ENCODE peak calls at places on chromosomes 6 and 20, in four cellular contexts. W is GM13977, U is lung, Z is ovary. L is an unnamed sample.

GRCh38 chr6:4612636-4613171 is 163.5 kb upstream of the CDYL start:
- DNase-seq in W (no peak), Z (no peak), U (no peak), L (no peak)

GRCh38 chr6:69819138-69819537 is 22.3 kb upstream of the LMBRD1 start:
- DNase-seq in U (no peak), Z (no peak), W (no peak), L (no peak)

GRCh38 chr6:105901583-105901982 is 184.6 kb upstream of the PRDM1 start:
- DNase-seq in U (no peak), W (no peak), Z (no peak), L (no peak)

GRCh38 chr20:48668451-48668946 is 159.3 kb downstream of the PREX1 start:
- DNase-seq in W (no peak), Z (peak; percentile 75), U (no peak), L (no peak)

GRCh38 chr6:134303903-134304302 is 14.0 kb downstream of the SGK1 start:
- DNase-seq in U (no peak), Z (no peak), W (no peak), L (no peak)

GRCh38 chr6:90319044-90319443 is 22.4 kb upstream of the BACH2 start:
- DNase-seq in U (no peak), Z (no peak), W (no peak), L (no peak)

GRCh38 chr6:137229075-137229759 is 10.0 kb upstream of the IFNGR1 start:
- DNase-seq in W (no peak), U (no peak), Z (no peak), L (no peak)

GRCh38 chr20:19773471-19773870 is 15.4 kb downstream of the RIN2 start:
- DNase-seq in W (no peak), Z (no peak), U (no peak), L (no peak)

GRCh38 chr6:8064638-8065518 is 689 bp upstream of the BLOC1S5 start:
- DNase-seq in Z (peak; percentile 24), W (no peak), U (no peak), L (no peak)

GRCh38 chr6:9405825-9406224 is 970.5 kb upstream of the SLC35B3 start:
- DNase-seq in W (no peak), Z (no peak), U (no peak), L (no peak)

GRCh38 chr20:9301129-9302072 is 213.0 kb upstream of the LAMP5 start:
- DNase-seq in Z (no peak), W (no peak), U (no peak), L (no peak)

GRCh38 chr20:438581-439469 is 23.5 kb downstream of the TBC1D20 start:
- DNase-seq in Z (no peak), U (no peak), W (peak; percentile 25), L (no peak)

GRCh38 chr20:57922701-57923100 is 212.9 kb upstream of the PMEPA1 start:
- DNase-seq in Z (no peak), U (no peak), W (no peak), L (no peak)

GRCh38 chr6:152173957-152174356 is 366.5 kb downstream of the ESR1 start:
- DNase-seq in U (no peak), Z (no peak), W (no peak), L (no peak)

GRCh38 chr20:3471397-3472021 is 691 bp downstream of the ATRN start:
- DNase-seq in W (no peak), Z (peak; percentile 46), U (no peak), L (no peak)

GRCh38 chr6:112144145-112144926 is 56.9 kb downstream of the FAM229B start:
- DNase-seq in W (no peak), Z (no peak), U (no peak), L (no peak)

GRCh38 chr20:51759769-51760510 is 8.2 kb downstream of the ATP9A start:
- DNase-seq in Z (no peak), U (no peak), W (no peak), L (no peak)

GRCh38 chr6:100768816-100769351 is 112.2 kb downstream of the ASCC3 start:
- DNase-seq in Z (no peak), U (no peak), W (no peak), L (no peak)

GRCh38 chr20:47427067-47427466 is 70.6 kb upstream of the ZMYND8 start:
- DNase-seq in Z (no peak), U (no peak), W (no peak), L (no peak)

GRCh38 chr20:55160022-55160421 is 684.6 kb downstream of the DOK5 start:
- DNase-seq in U (no peak), W (no peak), Z (no peak), L (no peak)

GRCh38 chr6:43667245-43668150 is 20.1 kb downstream of the MRPS18A start:
- DNase-seq in W (peak; percentile 84), U (peak; percentile 82), Z (peak; percentile 81), L (peak; percentile 86)

GRCh38 chr6:55955684-55956083 is 80.3 kb upstream of the BMP5 start:
- DNase-seq in Z (no peak), W (no peak), U (no peak), L (no peak)

GRCh38 chr20:62603021-62603906 is 39.0 kb upstream of the SLCO4A1 start:
- DNase-seq in U (peak; percentile 74), Z (no peak), W (peak; percentile 72), L (peak; percentile 75)

GRCh38 chr6:138944412-138944811 is 43.6 kb downstream of the REPS1 start:
- DNase-seq in U (no peak), Z (no peak), W (peak; percentile 13), L (peak; percentile 15)

GRCh38 chr6:125743604-125744003 is 5.8 kb upstream of the HEY2 start:
- DNase-seq in U (no peak), W (no peak), Z (no peak), L (no peak)

GRCh38 chr20:9214676-9215075 is 145.8 kb downstream of the PLCB4 start:
- DNase-seq in W (no peak), U (no peak), Z (no peak), L (no peak)

GRCh38 chr20:46021361-46022359 is 7.4 kb upstream of the SLC12A5 start:
- DNase-seq in W (peak; percentile 79), Z (peak; percentile 27), U (no peak), L (peak; percentile 78)

GRCh38 chr20:46023999-46024398 is 5.0 kb upstream of the SLC12A5 start:
- DNase-seq in Z (no peak), W (no peak), U (no peak), L (no peak)

GRCh38 chr20:46025376-46025783 is 3.6 kb upstream of the SLC12A5 start:
- DNase-seq in W (no peak), U (no peak), Z (no peak), L (no peak)

GRCh38 chr20:46022411-46023147 is 6.4 kb upstream of the SLC12A5 start:
- DNase-seq in U (peak; percentile 68), W (peak; percentile 86), Z (peak; percentile 53), L (peak; percentile 82)

GRCh38 chr20:46023148-46023484 is 5.9 kb upstream of the SLC12A5 start:
- DNase-seq in U (no peak), W (no peak), Z (no peak), L (no peak)
- TF ChIP-seq CTCF in U (no peak), W (no peak), Z (no peak), L (no peak)

GRCh38 chr6:166241974-166242373 is 66.2 kb downstream of the PRR18 start:
- DNase-seq in Z (no peak), W (no peak), U (no peak), L (no peak)

GRCh38 chr6:166242888-166243287 is 65.3 kb downstream of the PRR18 start:
- DNase-seq in Z (no peak), U (no peak), W (no peak), L (no peak)

GRCh38 chr6:166244353-166245045 is 63.7 kb downstream of the PRR18 start:
- DNase-seq in W (peak; percentile 72), Z (no peak), U (no peak), L (peak; percentile 71)

GRCh38 chr6:166237611-166238010 is 70.0 kb upstream of the TBXT start:
- DNase-seq in U (no peak), W (no peak), Z (no peak), L (no peak)

DNA sequence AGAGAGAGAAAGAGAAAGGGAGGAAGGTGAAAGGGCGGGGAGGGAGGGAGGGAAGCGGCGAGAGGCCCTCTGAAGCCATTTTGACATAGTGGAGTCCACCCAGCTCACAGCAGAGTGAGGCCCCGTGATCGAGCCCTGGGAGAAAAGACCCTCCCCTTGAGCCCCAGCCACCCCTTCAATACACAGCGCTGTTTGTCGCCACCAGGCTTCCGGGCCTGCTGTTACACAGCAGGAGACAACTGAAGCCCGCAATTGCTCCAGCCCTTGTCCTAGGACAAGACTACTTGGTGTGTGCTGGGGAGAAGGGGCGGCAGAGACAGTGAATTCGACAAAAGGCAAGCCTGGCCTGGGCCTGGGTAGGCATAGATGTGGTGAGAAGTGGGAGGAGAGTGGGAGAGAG is 67.3 kb downstream of the PRR18 start:
- DNase-seq in U (no peak), Z (no peak), W (no peak), L (no peak)
- TF ChIP-seq CTCF in U (no peak), Z (no peak), W (no peak), L (no peak)

GRCh38 chr6:32968770-32969684 is 633 bp downstream of the BRD2 start:
- DNase-seq in W (peak; percentile 84), Z (peak; percentile 85), U (peak; percentile 79), L (peak; percentile 83)
- TF ChIP-seq CTCF in W (no peak), Z (no peak), U (no peak), L (no peak)

GRCh38 chr6:96682017-96682416 is 119.1 kb downstream of the FHL5 start:
- DNase-seq in U (no peak), W (no peak), Z (no peak), L (no peak)
- TF ChIP-seq CTCF in U (no peak), W (no peak), Z (no peak), L (no peak)

GRCh38 chr6:75070244-75070643 is 135.6 kb downstream of the COL12A1 start:
- DNase-seq in Z (no peak), W (no peak), U (no peak), L (no peak)
- TF ChIP-seq CTCF in Z (no peak), W (no peak), U (no peak), L (no peak)

DNA sequence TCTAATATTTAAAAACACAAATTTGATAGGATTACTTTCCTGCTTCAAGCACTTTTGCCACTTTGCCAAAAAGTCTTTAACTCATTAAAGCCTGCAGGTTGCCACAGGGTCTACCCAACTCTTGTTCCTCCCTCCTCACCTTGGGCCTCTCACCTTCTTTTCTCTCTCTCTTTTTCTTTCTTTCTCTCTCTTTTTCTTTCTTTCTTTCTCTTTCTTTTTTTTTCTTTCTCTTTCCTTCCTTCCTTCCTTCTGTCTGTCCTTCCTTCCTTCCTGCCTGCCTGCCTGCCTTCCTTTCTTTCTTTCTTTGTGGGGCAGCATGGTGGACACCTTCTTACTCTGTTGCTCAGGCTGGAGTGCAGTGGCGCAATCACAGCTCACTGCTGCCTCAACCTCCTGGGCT is 50.2 kb downstream of the C6orf52 start:
- DNase-seq in W (no peak), Z (no peak), U (no peak), L (no peak)
- TF ChIP-seq CTCF in W (no peak), Z (no peak), U (no peak), L (no peak)

GRCh38 chr20:25532015-25532751 is 53.1 kb downstream of the NINL start:
- DNase-seq in U (no peak), W (no peak), Z (no peak), L (no peak)
- TF ChIP-seq CTCF in U (no peak), W (peak; percentile 11), Z (no peak), L (no peak)

GRCh38 chr6:56986611-56987010 is 31.7 kb downstream of the BEND6 start:
- DNase-seq in Z (no peak), W (no peak), U (no peak), L (no peak)
- TF ChIP-seq CTCF in Z (no peak), W (no peak), U (no peak), L (no peak)

L was measured in GM10248.